ENCODE peak calls at places on chromosome 9, in seven cellular contexts. P, S, Z, M, Y, G and B are unnamed samples.

GRCh38 chr9:102650896-102651295 is 344.2 kb upstream of the CYLC2 start:
- DNase-seq in S (no peak), M (no peak), G (no peak), Y (no peak), P (no peak), Z (no peak), B (no peak)

GRCh38 chr9:80951675-80952074 is 737.7 kb downstream of the TLE1 start:
- DNase-seq in Y (no peak), M (no peak), G (no peak), Z (no peak), S (no peak), P (no peak), B (no peak)

GRCh38 chr9:18632624-18633407 is 158.9 kb downstream of the ADAMTSL1 start:
- DNase-seq in M (peak; percentile 30), G (no peak), Z (no peak), P (no peak), S (no peak), Y (no peak), B (no peak)

GRCh38 chr9:76223749-76224340 is 170.4 kb downstream of the RFK start:
- DNase-seq in G (no peak), S (no peak), M (no peak), Z (no peak), P (no peak), Y (no peak), B (no peak)

GRCh38 chr9:89436963-89437625 is 60.8 kb downstream of the SEMA4D start:
- DNase-seq in G (no peak), Y (peak; percentile 91), Z (peak; percentile 81), S (no peak), P (no peak), M (peak; percentile 84), B (peak; percentile 20)

GRCh38 chr9:84216151-84216550 is 124.4 kb downstream of the SLC28A3 start:
- DNase-seq in Z (no peak), G (no peak), M (no peak), Y (no peak), S (no peak), P (no peak), B (no peak)

GRCh38 chr9:69346596-69347390 is 21.8 kb downstream of the ENTREP1 start:
- DNase-seq in Z (no peak), G (no peak), P (no peak), M (no peak), Y (no peak), S (no peak), B (no peak)

GRCh38 chr9:126275386-126276001 is 51.1 kb upstream of the MVB12B start:
- DNase-seq in Y (no peak), Z (no peak), M (no peak), G (no peak), P (peak; percentile 69), S (no peak), B (no peak)

GRCh38 chr9:104068546-104068945 is 25.6 kb upstream of the SMC2 start:
- DNase-seq in S (no peak), G (no peak), Z (no peak), P (no peak), Y (no peak), M (no peak), B (no peak)

GRCh38 chr9:108512426-108513173 is 343.2 kb downstream of the ACTL7B start:
- DNase-seq in S (no peak), Z (no peak), G (no peak), P (peak; percentile 52), M (no peak), Y (no peak), B (no peak)

GRCh38 chr9:5008206-5008605 is 23.1 kb downstream of the JAK2 start:
- DNase-seq in M (no peak), G (no peak), Z (no peak), S (no peak), Y (no peak), P (no peak), B (no peak)

GRCh38 chr9:137948642-137949041 is 71.1 kb downstream of the CACNA1B start:
- DNase-seq in M (no peak), P (no peak), Y (no peak), S (no peak), G (no peak), Z (no peak), B (no peak)

GRCh38 chr9:36980148-36980974 is 53.7 kb downstream of the PAX5 start:
- DNase-seq in P (peak; percentile 85), M (no peak), Y (no peak), S (no peak), G (peak; percentile 19), Z (no peak), B (no peak)

GRCh38 chr9:34158362-34158869 is 20.4 kb upstream of the UBAP1 start:
- DNase-seq in G (no peak), Y (peak; percentile 13), M (no peak), Z (peak; percentile 15), S (peak; percentile 79), P (no peak), B (no peak)

GRCh38 chr9:134189475-134190231 is 25.3 kb upstream of the RNU6ATAC start:
- DNase-seq in M (no peak), S (no peak), G (no peak), Y (peak; percentile 71), P (no peak), Z (no peak), B (no peak)

GRCh38 chr9:19782005-19782404 is 6.8 kb downstream of the SLC24A2 start:
- DNase-seq in S (no peak), Z (no peak), M (no peak), P (peak; percentile 50), G (no peak), Y (no peak), B (no peak)

GRCh38 chr9:71980266-71981018 is 69.0 kb downstream of the C9orf85 start:
- DNase-seq in G (no peak), M (no peak), Y (no peak), S (no peak), P (no peak), Z (no peak), B (no peak)

GRCh38 chr9:105722099-105722498 is 27.8 kb downstream of the TMEM38B start:
- DNase-seq in M (no peak), Y (no peak), P (peak; percentile 11), S (no peak), Z (no peak), G (no peak), B (no peak)

GRCh38 chr9:78778843-78779486 is 482.0 kb downstream of the PSAT1 start:
- DNase-seq in G (no peak), S (no peak), P (no peak), Z (no peak), Y (no peak), M (no peak), B (no peak)

GRCh38 chr9:78778314-78778713 is 481.4 kb downstream of the PSAT1 start:
- DNase-seq in Z (no peak), P (no peak), Y (no peak), S (no peak), M (no peak), G (no peak), B (no peak)

GRCh38 chr9:78777747-78778146 is 480.8 kb downstream of the PSAT1 start:
- DNase-seq in M (no peak), Y (no peak), Z (no peak), G (no peak), S (no peak), P (peak; percentile 65), B (no peak)

GRCh38 chr9:78775211-78775610 is 478.3 kb downstream of the PSAT1 start:
- DNase-seq in S (no peak), G (no peak), Y (no peak), M (no peak), Z (no peak), P (no peak), B (no peak)

GRCh38 chr9:78775889-78776288 is 479.0 kb downstream of the PSAT1 start:
- DNase-seq in Z (no peak), Y (no peak), M (no peak), G (no peak), P (no peak), S (no peak), B (no peak)
- TF ChIP-seq POLR2AphosphoS5 in Z (no peak), Y (no peak), M (no peak), G (no peak), P (no peak), S (no peak), B (no peak)

DNA sequence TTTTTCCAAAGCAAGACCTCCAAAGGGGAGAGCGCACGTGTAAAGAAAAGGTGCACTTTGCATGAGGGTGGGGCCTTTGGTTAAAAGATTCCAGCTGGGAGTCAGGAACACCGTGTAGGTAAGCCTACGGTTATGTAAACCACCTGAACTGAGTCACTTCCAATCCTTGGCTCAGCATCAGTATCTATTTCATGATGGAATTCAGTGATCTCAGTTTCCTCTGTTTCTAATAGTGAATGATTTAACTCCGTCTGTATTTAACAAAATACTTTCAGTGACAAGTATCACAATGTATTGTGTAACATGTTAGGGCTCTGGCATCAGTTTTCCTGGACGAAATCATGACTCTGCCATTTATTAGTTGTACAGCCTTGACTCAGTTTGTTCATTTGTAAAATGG is 1.3 kb upstream of the SVEP1 start:
- DNase-seq in G (no peak), Z (no peak), Y (no peak), P (no peak), S (no peak), M (no peak), B (no peak)
- H3K27me3 ChIP-seq in G (no peaks in the 10 kb centered on the region), Z (peaks cover 62% of the 10 kb centered on the region), Y (peaks cover 41% of the 10 kb centered on the region), P (peaks cover 55% of the 10 kb centered on the region), S (peaks cover 40% of the 10 kb centered on the region), M (peaks cover 28% of the 10 kb centered on the region), B (no peaks in the 10 kb centered on the region)

GRCh38 chr9:130877300-130877699 is 19.3 kb downstream of the QRFP start:
- DNase-seq in Z (no peak), P (no peak), S (no peak), M (no peak), Y (no peak), G (no peak), B (no peak)

GRCh38 chr9:130880599-130881220 is 15.9 kb downstream of the QRFP start:
- DNase-seq in G (no peak), S (no peak), M (no peak), Y (peak; percentile 58), P (no peak), Z (no peak), B (no peak)

GRCh38 chr9:130878295-130878694 is 18.3 kb downstream of the QRFP start:
- DNase-seq in P (no peak), M (no peak), S (no peak), G (no peak), Y (no peak), Z (no peak), B (no peak)

GRCh38 chr9:130881516-130881915 is 15.1 kb downstream of the QRFP start:
- DNase-seq in G (no peak), Y (no peak), M (no peak), S (no peak), Z (no peak), P (no peak), B (no peak)

DNA sequence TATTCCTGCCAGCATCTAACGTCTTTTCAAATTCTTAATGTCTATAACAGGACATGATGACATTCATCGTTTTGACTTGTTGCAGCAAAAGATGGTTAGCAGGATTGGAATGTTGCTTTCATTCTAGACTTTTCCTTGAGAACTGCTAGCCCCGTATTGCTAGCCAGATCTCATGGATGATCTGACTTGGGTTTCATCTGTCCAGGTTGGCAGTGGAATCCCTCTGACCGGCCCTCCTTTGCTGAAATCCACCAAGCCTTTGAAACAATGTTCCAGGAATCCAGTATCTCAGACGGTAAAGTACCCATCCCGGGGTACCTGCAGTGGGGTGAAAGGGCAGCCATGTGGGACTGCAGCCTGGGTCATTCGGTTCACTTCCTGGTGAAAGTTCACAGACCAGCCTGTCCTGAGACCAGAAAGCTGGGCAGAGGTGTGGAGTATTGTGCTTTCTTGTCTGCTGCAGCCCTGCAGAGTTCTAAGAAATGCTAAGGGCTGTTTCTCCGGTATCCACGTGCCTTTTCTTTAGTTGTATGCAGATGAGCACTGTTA is 16.7 kb downstream of the QRFP start:
- DNase-seq in P (no peak), G (no peak), Z (no peak), M (no peak), S (no peak), Y (no peak), B (no peak)
- H3K36me3 ChIP-seq in P (peaks cover 57% of the 10 kb centered on the region), G (peaks cover 15% of the 10 kb centered on the region), Z (no peaks in the 10 kb centered on the region), M (peaks cover 100% of the 10 kb centered on the region), S (peaks cover 24% of the 10 kb centered on the region), Y (peaks cover 82% of the 10 kb centered on the region), B (peaks cover 9% of the 10 kb centered on the region)

GRCh38 chr9:10875752-10876151 is 262.9 kb upstream of the PTPRD start:
- DNase-seq in P (no peak), S (no peak), G (no peak), Y (no peak), Z (no peak), M (no peak), B (no peak)
- TF ChIP-seq POLR2AphosphoS5 in P (no peak), S (no peak), G (no peak), Y (no peak), Z (no peak), M (no peak), B (no peak)